ENCODE peak calls at places on chromosome 9, in nine cellular contexts. C is neuronal stem cell; Z is activated gamma-delta T cell; A is stimulated activated CD8-positive, alpha-beta memory T cell treated with anti-CD3 and anti-CD28 coated beads, Interleukin-7, amount 100 ng/mL, for 1 hour; Y is A549; G is effector memory CD4-positive, alpha-beta T cell; X is SW480; F is left colon; K is activated CD4-positive, alpha-beta T cell treated with anti-CD3 and anti-CD28 coated beads, Interleukin-2, amount 50 U/mL, for 48 hours. D is an unnamed sample.
A peak's percentile ranks its signal among the peaks of the same experiment; 100 is the strongest.

GRCh38 chr9:5843450-5844249 is 10.7 kb upstream of the ERMP1 start:
- DNase-seq in A (no peak), K (no peak), X (peak; percentile 46), Y (peak; percentile 81), C (no peak), Z (no peak), G (no peak), F (no peak), D (peak; percentile 49)

GRCh38 chr9:32738501-32739172 is 44.7 kb upstream of the TMEM215 start:
- DNase-seq in G (no peak), A (no peak), X (peak; percentile 28), Z (no peak), F (no peak), Y (peak; percentile 4), K (no peak), C (no peak), D (no peak)

GRCh38 chr9:71767421-71768321 is 642 bp downstream of the CEMIP2 start:
- DNase-seq in A (no peak), Z (peak; percentile 10), C (peak; percentile 59), X (peak; percentile 39), G (no peak), Y (no peak), K (peak; percentile 27), F (peak; percentile 59), D (no peak)

GRCh38 chr9:81465468-81466002 is 223.8 kb downstream of the TLE1 start:
- DNase-seq in X (no peak), A (no peak), Z (no peak), Y (peak; percentile 14), C (no peak), G (no peak), K (no peak), F (no peak), D (no peak)

GRCh38 chr9:75422939-75423522 is 334.7 kb downstream of the OSTF1 start:
- DNase-seq in G (no peak), Z (no peak), C (no peak), A (no peak), K (no peak), F (no peak), Y (no peak), X (no peak), D (no peak)

GRCh38 chr9:85964949-85965348 is 24.0 kb downstream of the NAA35 start:
- DNase-seq in Z (no peak), A (no peak), G (no peak), Y (no peak), C (no peak), X (no peak), F (no peak), K (no peak), D (no peak)

GRCh38 chr9:128892223-128892892 is 10.4 kb downstream of the LRRC8A start:
- DNase-seq in K (no peak), X (peak; percentile 93), F (peak; percentile 80), C (no peak), G (no peak), Y (peak; percentile 70), Z (peak; percentile 25), A (no peak), D (no peak)

GRCh38 chr9:131595771-131596743 is 50.7 kb downstream of the PRRT1B start:
- DNase-seq in G (no peak), A (no peak), K (no peak), C (no peak), Y (no peak), X (no peak), F (no peak), Z (no peak), D (no peak)

GRCh38 chr9:21812945-21813568 is 10.6 kb downstream of the MTAP start:
- DNase-seq in F (peak; percentile 76), X (peak; percentile 54), Y (peak; percentile 77), G (peak; percentile 39), C (peak; percentile 44), K (peak; percentile 75), Z (no peak), A (peak; percentile 43), D (peak; percentile 50)

GRCh38 chr9:129109504-129109903 is 1.1 kb downstream of the CRAT start:
- DNase-seq in A (no peak), K (peak; percentile 26), G (no peak), F (peak; percentile 29), X (peak; percentile 31), Y (peak; percentile 41), Z (no peak), C (no peak), D (peak; percentile 79)

GRCh38 chr9:81829201-81829882 is 98.9 kb upstream of the SPATA31D4 start:
- DNase-seq in C (no peak), G (no peak), F (no peak), Z (no peak), A (no peak), K (no peak), X (no peak), Y (no peak), D (no peak)

GRCh38 chr9:132372177-132373095 is 17.6 kb upstream of the SETX start:
- DNase-seq in Z (no peak), X (peak; percentile 17), C (no peak), F (peak; percentile 34), K (no peak), G (no peak), A (no peak), Y (peak; percentile 29), D (no peak)

GRCh38 chr9:95857122-95857521 is 18.4 kb upstream of the ERCC6L2 start:
- DNase-seq in X (no peak), Y (peak; percentile 19), G (no peak), F (no peak), C (no peak), A (no peak), Z (no peak), K (no peak), D (peak; percentile 15)

GRCh38 chr9:110432253-110432652 is 94.6 kb upstream of the TXNDC8 start:
- DNase-seq in Z (no peak), K (no peak), C (no peak), A (no peak), X (no peak), Y (no peak), G (no peak), F (no peak), D (no peak)

GRCh38 chr9:29974197-29974596 is 2400.9 kb upstream of the C9orf72 start:
- DNase-seq in G (no peak), C (no peak), A (no peak), Y (no peak), K (no peak), X (no peak), F (no peak), Z (no peak), D (no peak)

GRCh38 chr9:127185931-127186781 is 63.7 kb upstream of the ANGPTL2 start:
- DNase-seq in Y (no peak), C (no peak), K (no peak), X (no peak), A (no peak), F (peak; percentile 45), G (no peak), Z (no peak), D (no peak)

GRCh38 chr9:113523421-113524141 is 60.1 kb downstream of the RGS3 start:
- DNase-seq in G (peak; percentile 71), F (peak; percentile 70), X (peak; percentile 82), A (peak; percentile 42), C (no peak), K (peak; percentile 91), Y (no peak), Z (peak; percentile 33), D (no peak)

GRCh38 chr9:14212116-14212515 is 101.8 kb downstream of the NFIB start:
- DNase-seq in C (no peak), Y (no peak), A (no peak), G (no peak), K (no peak), X (peak; percentile 25), F (no peak), Z (no peak), D (no peak)

D was measured in HuH-7.